ENCODE peak calls at places on chromosomes 7 and 10, in seven cellular contexts. X is thoracic aorta, H is NCI-H446 treated with DMSO at 0.1 percent for 48 hours, B is NCI-H226, N is GOT3, D is anterior cingulate cortex, R is NCI-H1092 treated with DMSO at 0.1 percent for 48 hours. W is an unnamed sample.

GRCh38 chr7:154343778-154344412 is 291.7 kb downstream of the DPP6 start:
- DNase-seq in H (no peak), B (no peak), N (no peak), X (no peak), R (no peak), D (no peak), W (no peak)

GRCh38 chr10:125871341-125871740 is 9.8 kb downstream of the DHX32 start:
- DNase-seq in X (no peak), B (no peak), H (no peak), R (no peak), D (no peak), N (no peak), W (no peak)

GRCh38 chr7:140519007-140519399 is 39.7 kb upstream of the MKRN1 start:
- DNase-seq in R (no peak), B (no peak), X (no peak), H (no peak), D (no peak), N (no peak), W (no peak)

GRCh38 chr10:49053053-49053997 is 62.0 kb downstream of the VSTM4 start:
- DNase-seq in H (no peak), X (no peak), N (no peak), R (no peak), D (no peak), B (no peak), W (no peak)

GRCh38 chr7:2438775-2439174 is 35.4 kb downstream of the CHST12 start:
- DNase-seq in B (no peak), D (no peak), X (no peak), H (no peak), N (no peak), R (no peak), W (no peak)

GRCh38 chr10:3452683-3453388 is 280.3 kb upstream of the PITRM1 start:
- DNase-seq in N (no peak), X (no peak), R (no peak), H (no peak), B (peak; percentile 14), D (no peak), W (no peak)

GRCh38 chr10:36023939-36024338 is 381.8 kb upstream of the FZD8 start:
- DNase-seq in H (no peak), B (no peak), N (no peak), X (peak; percentile 7), D (no peak), R (no peak), W (no peak)

GRCh38 chr7:104627516-104627915 is 299.1 kb downstream of the LHFPL3 start:
- DNase-seq in N (no peak), D (no peak), R (no peak), B (no peak), H (no peak), X (no peak), W (peak; percentile 52)

GRCh38 chr10:14556285-14556956 is 218.3 kb downstream of the FAM107B start:
- DNase-seq in D (no peak), N (no peak), B (no peak), X (no peak), H (no peak), R (no peak), W (no peak)

GRCh38 chr7:107564553-107565298 is 955 bp downstream of the DUS4L start:
- DNase-seq in R (no peak), D (no peak), B (peak; percentile 72), H (no peak), X (no peak), N (no peak), W (no peak)

GRCh38 chr10:31000867-31001266 is 30.8 kb downstream of the ZNF438 start:
- DNase-seq in B (no peak), H (no peak), N (no peak), D (no peak), R (no peak), X (no peak), W (no peak)

GRCh38 chr7:130276796-130277762 is 10.4 kb downstream of the CPA2 start:
- DNase-seq in X (no peak), N (no peak), B (peak; percentile 76), H (no peak), R (peak; percentile 15), D (no peak), W (no peak)

GRCh38 chr7:149772236-149772820 is 1.1 kb downstream of the ZNF467 start:
- DNase-seq in D (peak; percentile 50), X (no peak), H (no peak), B (no peak), R (no peak), N (no peak), W (no peak)

GRCh38 chr7:143487566-143487965 is 9.9 kb downstream of the TAS2R41 start:
- DNase-seq in D (no peak), R (peak; percentile 59), B (no peak), X (no peak), H (no peak), N (no peak), W (no peak)

GRCh38 chr10:17238445-17239275 is 10.6 kb downstream of the VIM start:
- DNase-seq in B (peak; percentile 10), X (no peak), R (no peak), H (no peak), D (no peak), N (peak; percentile 38), W (no peak)

GRCh38 chr10:125411724-125412123 is 251.4 kb upstream of the CTBP2 start:
- DNase-seq in X (no peak), N (no peak), D (no peak), R (no peak), B (peak; percentile 60), H (no peak), W (no peak)

GRCh38 chr10:48574817-48575380 is 30.0 kb downstream of the ARHGAP22 start:
- DNase-seq in X (no peak), B (no peak), D (no peak), R (no peak), H (no peak), N (no peak), W (no peak)

GRCh38 chr7:111076205-111076604 is 14.7 kb upstream of the LRRN3 start:
- DNase-seq in D (no peak), B (peak; percentile 76), N (no peak), H (no peak), R (no peak), X (no peak), W (no peak)

GRCh38 chr10:130459011-130459410 is 322.8 kb downstream of the GLRX3 start:
- DNase-seq in D (no peak), H (no peak), N (no peak), X (no peak), B (no peak), R (no peak), W (no peak)

GRCh38 chr7:2979276-2979675 is 64.4 kb downstream of the CARD11 start:
- DNase-seq in B (no peak), N (no peak), X (no peak), R (no peak), H (no peak), D (no peak), W (no peak)

GRCh38 chr10:63935705-63936104 is 414.5 kb downstream of the REEP3 start:
- DNase-seq in X (no peak), D (no peak), H (no peak), R (no peak), B (no peak), N (no peak), W (no peak)

GRCh38 chr10:7193369-7193768 is 217.5 kb downstream of the SFMBT2 start:
- DNase-seq in B (no peak), X (no peak), N (no peak), D (no peak), H (no peak), R (no peak), W (no peak)

GRCh38 chr7:13130321-13130720 is 442.9 kb downstream of the ARL4A start:
- DNase-seq in N (no peak), H (no peak), B (no peak), R (no peak), D (no peak), X (no peak), W (no peak)

GRCh38 chr7:69457912-69458491 is 140.3 kb upstream of the AUTS2 start:
- DNase-seq in X (no peak), D (no peak), H (no peak), B (peak; percentile 61), N (no peak), R (peak; percentile 58), W (no peak)

GRCh38 chr7:74344128-74344496 is 54.9 kb downstream of the CLIP2 start:
- DNase-seq in N (no peak), D (no peak), B (peak; percentile 77), H (no peak), R (no peak), X (no peak), W (no peak)

GRCh38 chr10:113709221-113709838 is 29.6 kb downstream of the CASP7 start:
- DNase-seq in X (no peak), B (peak; percentile 23), R (peak; percentile 36), D (no peak), H (no peak), N (no peak), W (no peak)

GRCh38 chr7:157568785-157569584 is 232.2 kb downstream of the DNAJB6 start:
- DNase-seq in X (no peak), H (no peak), B (no peak), N (no peak), D (peak; percentile 35), R (peak; percentile 95), W (peak; percentile 47)

GRCh38 chr10:102660891-102661613 is 16.8 kb downstream of the TRIM8 start:
- DNase-seq in N (no peak), X (no peak), R (peak; percentile 28), H (no peak), B (no peak), D (no peak), W (no peak)

GRCh38 chr7:110413038-110413437 is 677.9 kb upstream of the LRRN3 start:
- DNase-seq in D (no peak), R (no peak), B (no peak), N (no peak), X (no peak), H (no peak), W (no peak)

GRCh38 chr10:48444266-48444665 is 137.8 kb downstream of the MAPK8 start:
- DNase-seq in X (no peak), H (no peak), R (peak; percentile 18), N (no peak), B (peak; percentile 30), D (no peak), W (no peak)

GRCh38 chr10:94011296-94011695 is 17.6 kb downstream of the PLCE1 start:
- DNase-seq in N (no peak), D (no peak), B (no peak), H (no peak), X (no peak), R (no peak), W (no peak)

GRCh38 chr7:123011766-123012369 is 16.4 kb upstream of the TAS2R16 start:
- DNase-seq in B (no peak), R (no peak), H (no peak), X (no peak), N (no peak), D (no peak), W (no peak)

GRCh38 chr10:70576803-70577517 is 25.6 kb downstream of the PRF1 start:
- DNase-seq in R (no peak), B (peak; percentile 47), N (no peak), D (no peak), H (no peak), X (no peak), W (no peak)

GRCh38 chr7:957418-958220 is 3.1 kb upstream of the ADAP1 start:
- DNase-seq in N (no peak), R (no peak), H (no peak), X (no peak), B (no peak), D (peak; percentile 12), W (no peak)

GRCh38 chr7:48089415-48089975 is 430 bp downstream of the UPP1 start:
- DNase-seq in H (no peak), X (peak; percentile 41), R (no peak), D (no peak), B (no peak), N (no peak), W (peak; percentile 39)

GRCh38 chr7:80752954-80753353 is 114.5 kb downstream of the CD36 start:
- DNase-seq in N (no peak), X (no peak), B (no peak), D (no peak), H (no peak), R (no peak), W (no peak)